ENCODE peak calls at places on chromosomes 2 and 18, in six cellular contexts. One of them, this sample, is unnamed.

GRCh38 chr2:142502402-142502801 is 371.6 kb upstream of the LRP1B start:
- DNase-seq in HCEC 1CT: no peak
- DNase-seq in T-helper 1 cell: no peak
- DNase-seq in GM18507: no peak
- DNase-seq in neuronal stem cell: no peak
- DNase-seq in activated CD4-positive, CD25-positive, alpha-beta regulatory T cell treated with anti-CD3 and anti-CD28 coated beads, Interleukin-2, amount 50 U/mL, for 72 hours: no peak
- DNase-seq in this sample: no peak

GRCh38 chr2:43906448-43907122 is 67.8 kb downstream of the ABCG8 start:
- DNase-seq in HCEC 1CT: no peak
- DNase-seq in T-helper 1 cell: no peak
- DNase-seq in GM18507: no peak
- DNase-seq in neuronal stem cell: no peak
- DNase-seq in activated CD4-positive, CD25-positive, alpha-beta regulatory T cell treated with anti-CD3 and anti-CD28 coated beads, Interleukin-2, amount 50 U/mL, for 72 hours: no peak
- DNase-seq in this sample: no peak

GRCh38 chr18:11494093-11494492 is 115.3 kb upstream of the SLC35G4 start:
- DNase-seq in HCEC 1CT: peak
- DNase-seq in T-helper 1 cell: no peak
- DNase-seq in GM18507: no peak
- DNase-seq in neuronal stem cell: no peak
- DNase-seq in activated CD4-positive, CD25-positive, alpha-beta regulatory T cell treated with anti-CD3 and anti-CD28 coated beads, Interleukin-2, amount 50 U/mL, for 72 hours: no peak
- DNase-seq in this sample: peak

GRCh38 chr2:27095745-27096651 is 9.4 kb downstream of the KHK start:
- DNase-seq in HCEC 1CT: peak
- DNase-seq in T-helper 1 cell: peak
- DNase-seq in GM18507: no peak
- DNase-seq in neuronal stem cell: no peak
- DNase-seq in activated CD4-positive, CD25-positive, alpha-beta regulatory T cell treated with anti-CD3 and anti-CD28 coated beads, Interleukin-2, amount 50 U/mL, for 72 hours: no peak
- DNase-seq in this sample: peak

GRCh38 chr2:40155728-40156127 is 296.2 kb downstream of the SLC8A1 start:
- DNase-seq in HCEC 1CT: peak
- DNase-seq in T-helper 1 cell: no peak
- DNase-seq in GM18507: no peak
- DNase-seq in neuronal stem cell: no peak
- DNase-seq in activated CD4-positive, CD25-positive, alpha-beta regulatory T cell treated with anti-CD3 and anti-CD28 coated beads, Interleukin-2, amount 50 U/mL, for 72 hours: no peak
- DNase-seq in this sample: peak

GRCh38 chr2:117470311-117471095 is 344.0 kb upstream of the DDX18 start:
- DNase-seq in HCEC 1CT: no peak
- DNase-seq in T-helper 1 cell: peak
- DNase-seq in GM18507: no peak
- DNase-seq in neuronal stem cell: peak
- DNase-seq in activated CD4-positive, CD25-positive, alpha-beta regulatory T cell treated with anti-CD3 and anti-CD28 coated beads, Interleukin-2, amount 50 U/mL, for 72 hours: no peak
- DNase-seq in this sample: peak

GRCh38 chr2:217899231-217900009 is 103.4 kb downstream of the TNS1 start:
- DNase-seq in HCEC 1CT: peak
- DNase-seq in T-helper 1 cell: no peak
- DNase-seq in GM18507: peak
- DNase-seq in neuronal stem cell: peak
- DNase-seq in activated CD4-positive, CD25-positive, alpha-beta regulatory T cell treated with anti-CD3 and anti-CD28 coated beads, Interleukin-2, amount 50 U/mL, for 72 hours: no peak
- DNase-seq in this sample: peak

GRCh38 chr2:119352357-119352756 is 14.3 kb downstream of the C2orf76 start:
- DNase-seq in HCEC 1CT: no peak
- DNase-seq in T-helper 1 cell: no peak
- DNase-seq in GM18507: peak
- DNase-seq in neuronal stem cell: no peak
- DNase-seq in activated CD4-positive, CD25-positive, alpha-beta regulatory T cell treated with anti-CD3 and anti-CD28 coated beads, Interleukin-2, amount 50 U/mL, for 72 hours: no peak
- DNase-seq in this sample: no peak

GRCh38 chr2:32455816-32456215 is 99.0 kb downstream of the BIRC6 start:
- DNase-seq in HCEC 1CT: no peak
- DNase-seq in T-helper 1 cell: no peak
- DNase-seq in GM18507: no peak
- DNase-seq in neuronal stem cell: no peak
- DNase-seq in activated CD4-positive, CD25-positive, alpha-beta regulatory T cell treated with anti-CD3 and anti-CD28 coated beads, Interleukin-2, amount 50 U/mL, for 72 hours: no peak
- DNase-seq in this sample: no peak

GRCh38 chr2:2840681-2841300 is 509.7 kb upstream of the MYT1L start:
- DNase-seq in HCEC 1CT: no peak
- DNase-seq in T-helper 1 cell: no peak
- DNase-seq in GM18507: no peak
- DNase-seq in neuronal stem cell: no peak
- DNase-seq in activated CD4-positive, CD25-positive, alpha-beta regulatory T cell treated with anti-CD3 and anti-CD28 coated beads, Interleukin-2, amount 50 U/mL, for 72 hours: no peak
- DNase-seq in this sample: no peak

GRCh38 chr18:35713545-35713944 is 132.0 kb downstream of the GALNT1 start:
- DNase-seq in HCEC 1CT: peak
- DNase-seq in T-helper 1 cell: no peak
- DNase-seq in GM18507: no peak
- DNase-seq in neuronal stem cell: no peak
- DNase-seq in activated CD4-positive, CD25-positive, alpha-beta regulatory T cell treated with anti-CD3 and anti-CD28 coated beads, Interleukin-2, amount 50 U/mL, for 72 hours: no peak
- DNase-seq in this sample: peak

GRCh38 chr2:64243081-64244048 is 99.1 kb upstream of the PELI1 start:
- DNase-seq in HCEC 1CT: no peak
- DNase-seq in T-helper 1 cell: no peak
- DNase-seq in GM18507: no peak
- DNase-seq in neuronal stem cell: no peak
- DNase-seq in activated CD4-positive, CD25-positive, alpha-beta regulatory T cell treated with anti-CD3 and anti-CD28 coated beads, Interleukin-2, amount 50 U/mL, for 72 hours: no peak
- DNase-seq in this sample: no peak

GRCh38 chr18:8890957-8891464 is 185.7 kb downstream of the MTCL1 start:
- DNase-seq in HCEC 1CT: peak
- DNase-seq in T-helper 1 cell: no peak
- DNase-seq in GM18507: no peak
- DNase-seq in neuronal stem cell: peak
- DNase-seq in activated CD4-positive, CD25-positive, alpha-beta regulatory T cell treated with anti-CD3 and anti-CD28 coated beads, Interleukin-2, amount 50 U/mL, for 72 hours: no peak
- DNase-seq in this sample: peak

GRCh38 chr18:12038661-12039417 is 54.8 kb upstream of the ANKRD62 start:
- DNase-seq in HCEC 1CT: peak
- DNase-seq in T-helper 1 cell: peak
- DNase-seq in GM18507: peak
- DNase-seq in neuronal stem cell: peak
- DNase-seq in activated CD4-positive, CD25-positive, alpha-beta regulatory T cell treated with anti-CD3 and anti-CD28 coated beads, Interleukin-2, amount 50 U/mL, for 72 hours: peak
- DNase-seq in this sample: peak

This sample was measured in HT1080.